ENCODE peak calls at places on chromosomes 5 and 9, in five cellular contexts. One of them, this sample, is unnamed.

GRCh38 chr5:126846344-126846743 is 69.4 kb downstream of the LMNB1 start:
- DNase-seq in NCI-H2081: no peak
- DNase-seq in caudate nucleus: no peak
- DNase-seq in H4: no peak
- DNase-seq in HT-29: no peak
- DNase-seq in this sample: no peak

GRCh38 chr9:627571-627970 is 213.9 kb upstream of the DMRT1 start:
- DNase-seq in caudate nucleus: no peak
- DNase-seq in NCI-H2081: no peak
- DNase-seq in H4: no peak
- DNase-seq in HT-29: no peak
- DNase-seq in this sample: no peak

GRCh38 chr5:31362931-31363568 is 168.8 kb downstream of the DROSHA start:
- DNase-seq in NCI-H2081: no peak
- DNase-seq in H4: no peak
- DNase-seq in caudate nucleus: no peak
- DNase-seq in HT-29: no peak
- DNase-seq in this sample: no peak

GRCh38 chr5:172953776-172954189 is 5.4 kb upstream of the RPL26L1 start:
- DNase-seq in H4: no peak
- DNase-seq in caudate nucleus: no peak
- DNase-seq in NCI-H2081: no peak
- DNase-seq in HT-29: no peak
- DNase-seq in this sample: no peak

GRCh38 chr5:146425023-146425422 is 22.1 kb upstream of the TCERG1 start:
- DNase-seq in caudate nucleus: no peak
- DNase-seq in NCI-H2081: no peak
- DNase-seq in HT-29: no peak
- DNase-seq in H4: no peak
- DNase-seq in this sample: no peak

GRCh38 chr9:104074876-104075275 is 19.2 kb upstream of the SMC2 start:
- DNase-seq in NCI-H2081: no peak
- DNase-seq in caudate nucleus: no peak
- DNase-seq in H4: peak; percentile 24
- DNase-seq in HT-29: no peak
- DNase-seq in this sample: no peak

GRCh38 chr5:65364907-65365306 is 116.8 kb downstream of the ADAMTS6 start:
- DNase-seq in caudate nucleus: no peak
- DNase-seq in NCI-H2081: peak; percentile 3
- DNase-seq in HT-29: no peak
- DNase-seq in H4: peak; percentile 8
- DNase-seq in this sample: no peak

GRCh38 chr9:124258765-124259272 is 1.1 kb downstream of the NEK6 start:
- DNase-seq in caudate nucleus: no peak
- DNase-seq in H4: no peak
- DNase-seq in NCI-H2081: no peak
- DNase-seq in HT-29: no peak
- DNase-seq in this sample: no peak

GRCh38 chr9:82604947-82605656 is 457.8 kb downstream of the RASEF start:
- DNase-seq in HT-29: no peak
- DNase-seq in caudate nucleus: no peak
- DNase-seq in H4: peak; percentile 18
- DNase-seq in NCI-H2081: no peak
- DNase-seq in this sample: peak; percentile 23

GRCh38 chr5:1133510-1134255 is 21.8 kb upstream of the SLC12A7 start:
- DNase-seq in NCI-H2081: no peak
- DNase-seq in caudate nucleus: no peak
- DNase-seq in H4: no peak
- DNase-seq in HT-29: no peak
- DNase-seq in this sample: peak; percentile 53

GRCh38 chr9:15370496-15371464 is 51.9 kb upstream of the SNAPC3 start:
- DNase-seq in H4: no peak
- DNase-seq in NCI-H2081: no peak
- DNase-seq in caudate nucleus: no peak
- DNase-seq in HT-29: no peak
- DNase-seq in this sample: no peak

GRCh38 chr5:147748590-147748989 is 33.9 kb downstream of the JAKMIP2 start:
- DNase-seq in HT-29: no peak
- DNase-seq in H4: no peak
- DNase-seq in caudate nucleus: no peak
- DNase-seq in NCI-H2081: peak; percentile 43
- DNase-seq in this sample: no peak

GRCh38 chr9:20823051-20823450 is 139.0 kb downstream of the FOCAD start:
- DNase-seq in HT-29: no peak
- DNase-seq in H4: no peak
- DNase-seq in NCI-H2081: no peak
- DNase-seq in caudate nucleus: no peak
- DNase-seq in this sample: no peak

GRCh38 chr5:54902817-54903473 is 82.4 kb downstream of the ESM1 start:
- DNase-seq in H4: peak; percentile 74
- DNase-seq in HT-29: no peak
- DNase-seq in NCI-H2081: no peak
- DNase-seq in caudate nucleus: no peak
- DNase-seq in this sample: no peak

GRCh38 chr9:19284729-19285128 is 54.2 kb downstream of the DENND4C start:
- DNase-seq in HT-29: no peak
- DNase-seq in caudate nucleus: no peak
- DNase-seq in H4: no peak
- DNase-seq in NCI-H2081: no peak
- DNase-seq in this sample: no peak

GRCh38 chr5:122463221-122463620 is 151.2 kb downstream of the SNCAIP start:
- DNase-seq in caudate nucleus: no peak
- DNase-seq in HT-29: no peak
- DNase-seq in H4: peak; percentile 75
- DNase-seq in NCI-H2081: no peak
- DNase-seq in this sample: no peak

GRCh38 chr9:130313103-130313858 is 47.7 kb downstream of the HMCN2 start:
- DNase-seq in NCI-H2081: no peak
- DNase-seq in caudate nucleus: no peak
- DNase-seq in H4: no peak
- DNase-seq in HT-29: no peak
- DNase-seq in this sample: no peak

GRCh38 chr5:111902436-111902835 is 145.4 kb upstream of the NREP start:
- DNase-seq in NCI-H2081: no peak
- DNase-seq in caudate nucleus: no peak
- DNase-seq in HT-29: no peak
- DNase-seq in H4: no peak
- DNase-seq in this sample: no peak

GRCh38 chr5:51997908-51998307 is 614.7 kb downstream of the ISL1 start:
- DNase-seq in H4: no peak
- DNase-seq in NCI-H2081: peak; percentile 56
- DNase-seq in HT-29: no peak
- DNase-seq in caudate nucleus: no peak
- DNase-seq in this sample: no peak

GRCh38 chr5:155794801-155795200 is 532.2 kb upstream of the SGCD start:
- DNase-seq in H4: no peak
- DNase-seq in HT-29: no peak
- DNase-seq in NCI-H2081: no peak
- DNase-seq in caudate nucleus: no peak
- DNase-seq in this sample: no peak

This sample was measured in left cardiac atrium.